ENCODE peak calls at places on chromosome 7, in eight cellular contexts. M, F, L, K, W, Z, Q and B are unnamed samples. For H3K4me1, the result is how much of the 10 kb centered on the place peaks cover.

GRCh38 chr7:99573257-99573656 is 14.8 kb downstream of the ZNF655 start:
- DNase-seq in F (no peak), K (no peak), L (no peak), Z (no peak), M (no peak), Q (no peak), W (no peak), B (no peak)

GRCh38 chr7:2477447-2478386 is 1.5 kb upstream of the GRIFIN start:
- DNase-seq in F (peak), L (no peak), M (no peak), Q (no peak), W (peak), K (no peak), Z (peak), B (peak)

GRCh38 chr7:105013818-105014724 is at the start of gene KMT2E:
- DNase-seq in M (peak), Z (peak), W (peak), Q (peak), K (no peak), F (peak), L (peak), B (peak)

GRCh38 chr7:86908948-86909347 is 150.5 kb downstream of the ELAPOR2 start:
- DNase-seq in Z (peak), F (no peak), M (no peak), Q (no peak), L (no peak), W (no peak), K (no peak), B (no peak)

GRCh38 chr7:97480700-97481410 is 251.0 kb upstream of the TAC1 start:
- DNase-seq in M (no peak), W (no peak), Z (no peak), Q (no peak), K (no peak), F (no peak), L (no peak), B (no peak)

GRCh38 chr7:27453702-27454405 is 208.8 kb downstream of the HIBADH start:
- DNase-seq in M (no peak), Z (no peak), K (no peak), L (peak), Q (no peak), W (peak), F (no peak), B (peak)

GRCh38 chr7:14806886-14807285 is 95.7 kb downstream of the DGKB start:
- DNase-seq in Z (no peak), Q (no peak), F (no peak), K (no peak), L (no peak), W (no peak), M (no peak), B (no peak)

GRCh38 chr7:105691692-105692564 is 110.6 kb upstream of the EFCAB10 start:
- DNase-seq in F (peak), K (no peak), Z (peak), W (no peak), M (peak), Q (peak), L (peak), B (peak)

GRCh38 chr7:108875139-108875538 is 305.5 kb downstream of the DNAJB9 start:
- DNase-seq in K (no peak), M (no peak), W (peak), Z (peak), F (no peak), Q (no peak), L (no peak), B (peak)

GRCh38 chr7:141737118-141737835 is 881 bp upstream of the SSBP1 start:
- DNase-seq in K (no peak), F (peak), W (peak), L (no peak), Q (no peak), Z (no peak), M (peak), B (peak)

GRCh38 chr7:14229047-14229446 is 239.6 kb upstream of the ETV1 start:
- DNase-seq in L (no peak), Z (no peak), W (no peak), M (no peak), F (no peak), Q (no peak), K (no peak), B (no peak)

GRCh38 chr7:40802497-40802896 is 667.7 kb downstream of the SUGCT start:
- DNase-seq in Q (no peak), F (no peak), M (no peak), L (no peak), Z (no peak), K (no peak), W (no peak), B (no peak)

GRCh38 chr7:139182363-139182762 is 48.7 kb upstream of the UBN2 start:
- DNase-seq in K (no peak), W (no peak), L (no peak), M (no peak), F (no peak), Q (no peak), Z (peak), B (no peak)

GRCh38 chr7:155398944-155399343 is 59.0 kb upstream of the EN2 start:
- DNase-seq in K (no peak), L (no peak), W (peak), M (no peak), F (peak), Q (no peak), Z (no peak), B (no peak)

GRCh38 chr7:141451232-141451631 is 100.0 kb upstream of the AGK start:
- DNase-seq in L (no peak), F (no peak), Z (no peak), K (no peak), M (no peak), W (no peak), Q (no peak), B (no peak)

GRCh38 chr7:101412976-101413375 is 50.3 kb downstream of the COL26A1 start:
- DNase-seq in Q (no peak), W (no peak), F (no peak), K (no peak), M (no peak), Z (peak), L (no peak), B (no peak)

GRCh38 chr7:1361016-1361755 is 98.1 kb downstream of the MICALL2 start:
- DNase-seq in Z (no peak), F (peak), L (no peak), W (peak), Q (peak), M (no peak), K (no peak), B (no peak)

GRCh38 chr7:47571355-47572100 is 10.4 kb downstream of the TNS3 start:
- DNase-seq in L (peak), Z (no peak), K (no peak), F (peak), W (peak), Q (peak), M (peak), B (no peak)

GRCh38 chr7:70619130-70619529 is 512.8 kb upstream of the GALNT17 start:
- DNase-seq in Z (peak), M (no peak), F (no peak), L (no peak), W (peak), Q (no peak), K (no peak), B (no peak)

GRCh38 chr7:20083781-20084180 is 133.4 kb downstream of the MACC1 start:
- DNase-seq in K (no peak), L (no peak), M (peak), Q (peak), Z (no peak), W (no peak), F (no peak), B (no peak)

GRCh38 chr7:44665531-44666213 is 59.2 kb downstream of the OGDH start:
- DNase-seq in Z (no peak), W (no peak), M (no peak), L (no peak), F (no peak), Q (no peak), K (no peak), B (no peak)

GRCh38 chr7:83655951-83656556 is 7.1 kb upstream of the SEMA3E start:
- DNase-seq in L (no peak), M (no peak), K (peak), Z (peak), W (peak), Q (no peak), F (no peak), B (peak)

GRCh38 chr7:28955723-28956607 is 2.2 kb downstream of the TRIL start:
- DNase-seq in Z (peak), Q (peak), M (peak), W (peak), K (no peak), F (peak), L (peak), B (peak)

GRCh38 chr7:127317447-127317961 is 64.8 kb upstream of the GRM8 start:
- DNase-seq in F (no peak), M (no peak), Z (no peak), K (no peak), Q (no peak), W (no peak), L (no peak), B (no peak)

GRCh38 chr7:116557901-116558300 is 33.1 kb downstream of the CAV1 start:
- DNase-seq in M (no peak), F (no peak), Q (no peak), K (no peak), L (no peak), W (no peak), Z (no peak), B (no peak)

GRCh38 chr7:116565981-116566380 is 41.1 kb downstream of the CAV1 start:
- DNase-seq in M (no peak), L (no peak), Q (no peak), Z (no peak), W (no peak), K (no peak), F (no peak), B (no peak)

GRCh38 chr7:116562529-116563121 is 37.8 kb downstream of the CAV1 start:
- DNase-seq in M (no peak), L (no peak), F (no peak), Q (no peak), Z (no peak), W (no peak), K (no peak), B (no peak)

GRCh38 chr7:116560021-116560970 is 35.5 kb downstream of the CAV1 start:
- DNase-seq in Q (peak), K (no peak), F (no peak), Z (no peak), W (no peak), L (no peak), M (no peak), B (no peak)

GRCh38 chr7:116561697-116562483 is 37.1 kb downstream of the CAV1 start:
- DNase-seq in Z (no peak), W (no peak), K (no peak), F (no peak), Q (no peak), L (no peak), M (no peak), B (no peak)
- TF ChIP-seq POLR2AphosphoS5 in Z (no peak), W (no peak), K (peak), F (no peak), Q (no peak), L (peak), M (no peak), B (peak)

GRCh38 chr7:128860158-128861073 is 2.2 kb upstream of the ATP6V1F start:
- DNase-seq in M (no peak), K (no peak), Q (no peak), Z (peak), F (no peak), L (no peak), W (no peak), B (no peak)
- H3K4me1 ChIP-seq in M (under half), K (under half), Q (under half), Z (under half), F (under half), L (under half), W (under half), B (under half)

GRCh38 chr7:38703093-38703492 is 71.9 kb upstream of the AMPH start:
- DNase-seq in K (no peak), F (no peak), Q (no peak), Z (no peak), M (no peak), W (no peak), L (no peak), B (no peak)
- TF ChIP-seq POLR2AphosphoS5 in K (no peak), F (no peak), Q (no peak), Z (no peak), M (no peak), W (no peak), L (no peak), B (no peak)

GRCh38 chr7:135662123-135662372 is 266 bp upstream of the STMP1 start:
- DNase-seq in K (no peak), Q (no peak), M (no peak), Z (no peak), L (no peak), W (no peak), F (no peak), B (no peak)
- H3K4me1 ChIP-seq in K (under half), Q (under half), M (under half), Z (under half), L (under half), W (under half), F (under half), B (under half)

GRCh38 chr7:17939111-17939669 is 1.1 kb downstream of the SNX13 start:
- DNase-seq in K (no peak), M (no peak), Z (no peak), F (no peak), L (no peak), W (no peak), Q (no peak), B (peak)
- TF ChIP-seq POLR2AphosphoS5 in K (no peak), M (no peak), Z (no peak), F (no peak), L (no peak), W (no peak), Q (no peak), B (no peak)

GRCh38 chr7:122305475-122306319 is 1.1 kb upstream of the FEZF1 start:
- DNase-seq in F (peak), Q (no peak), L (no peak), W (no peak), K (no peak), Z (peak), M (no peak), B (no peak)

GRCh38 chr7:122304996-122305421 is 459 bp upstream of the FEZF1 start:
- DNase-seq in K (no peak), W (no peak), M (no peak), Q (no peak), L (no peak), F (no peak), Z (peak), B (no peak)

GRCh38 chr7:122303971-122304603 is 463 bp downstream of the FEZF1 start:
- DNase-seq in W (peak), L (no peak), M (no peak), Z (peak), F (peak), Q (no peak), K (no peak), B (no peak)

GRCh38 chr7:122303522-122303970 is 1.0 kb downstream of the FEZF1 start:
- DNase-seq in M (no peak), W (no peak), F (peak), K (no peak), Z (peak), Q (no peak), L (no peak), B (no peak)

DNA sequence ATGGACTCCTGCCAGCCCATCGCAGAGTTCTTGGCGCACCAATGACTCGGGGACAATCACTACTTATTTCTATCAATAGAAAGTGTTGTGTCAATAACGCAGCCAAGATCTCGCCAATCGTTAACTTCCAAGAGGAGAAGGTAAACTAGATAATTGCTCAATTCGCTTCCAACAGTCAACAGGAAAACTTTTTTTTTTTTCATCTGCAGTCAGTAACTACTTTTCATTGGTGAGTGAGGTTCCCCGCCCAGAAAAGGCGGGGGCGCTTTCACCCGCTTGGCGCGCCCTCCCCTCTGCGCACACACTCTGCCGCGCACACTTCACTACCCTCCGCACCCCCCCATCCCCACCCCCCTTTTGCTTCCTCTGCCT is at the start of gene FEZF1:
- DNase-seq in M (no peak), K (no peak), L (no peak), Q (no peak), W (no peak), F (no peak), Z (peak), B (no peak)
- H3K4me1 ChIP-seq in M (under half), K (under half), L (under half), Q (under half), W (under half), F (under half), Z (half or more), B (under half)